ENCODE peak calls at places on chromosomes 6 and 20, in six cellular contexts. W, N, T, E, X and B are unnamed samples.
A peak's percentile ranks its signal among the peaks of the same experiment; 100 is the strongest.

GRCh38 chr20:21352703-21353102 is 44.6 kb downstream of the NKX2-4 start:
- DNase-seq in W (no peak), X (no peak), N (no peak), E (peak; percentile 51), T (peak; percentile 11), B (no peak)

GRCh38 chr6:26020983-26021349 is 58.4 kb downstream of the TRIM38 start:
- DNase-seq in N (peak; percentile 61), E (no peak), W (no peak), X (no peak), T (peak; percentile 73), B (peak; percentile 65)

GRCh38 chr20:36435799-36436541 is 105.3 kb upstream of the MYL9 start:
- DNase-seq in W (no peak), N (peak; percentile 39), E (peak; percentile 50), X (no peak), T (peak; percentile 70), B (peak; percentile 83)

GRCh38 chr20:1809121-1809520 is 86.1 kb upstream of the SIRPA start:
- DNase-seq in X (peak; percentile 32), T (peak; percentile 75), E (peak; percentile 32), W (no peak), N (no peak), B (no peak)

GRCh38 chr6:70651326-70651905 is 16.3 kb upstream of the SMAP1 start:
- DNase-seq in W (no peak), E (no peak), N (no peak), X (no peak), T (no peak), B (no peak)

GRCh38 chr20:44745560-44746366 is at the start of gene KCNK15:
- DNase-seq in W (no peak), E (no peak), X (no peak), T (peak; percentile 28), N (peak; percentile 30), B (peak; percentile 46)

GRCh38 chr6:39124114-39124513 is 9.1 kb upstream of the SAYSD1 start:
- DNase-seq in X (no peak), N (no peak), W (no peak), T (no peak), E (no peak), B (no peak)

GRCh38 chr6:169069361-169069760 is 184.3 kb downstream of the THBS2 start:
- DNase-seq in W (no peak), T (no peak), N (no peak), E (no peak), X (no peak), B (no peak)

GRCh38 chr6:125154184-125155135 is 887 bp downstream of the TPD52L1 start:
- DNase-seq in T (no peak), N (peak; percentile 55), X (no peak), E (peak; percentile 7), W (no peak), B (peak; percentile 75)

GRCh38 chr6:52285174-52286068 is 879 bp upstream of the MCM3 start:
- DNase-seq in X (no peak), N (no peak), E (peak; percentile 30), W (no peak), T (no peak), B (no peak)

GRCh38 chr20:3174442-3175263 is 1.3 kb upstream of the LZTS3 start:
- DNase-seq in E (no peak), T (peak; percentile 45), W (no peak), X (no peak), N (no peak), B (peak; percentile 55)

GRCh38 chr20:37297066-37297736 is 7.7 kb downstream of the MANBAL start:
- DNase-seq in X (no peak), W (no peak), E (no peak), N (no peak), T (peak; percentile 16), B (no peak)

GRCh38 chr6:36751833-36752186 is 54.2 kb downstream of the RAB44 start:
- DNase-seq in X (no peak), W (no peak), T (no peak), E (no peak), N (no peak), B (no peak)

GRCh38 chr6:106084106-106084963 is 1.8 kb upstream of the PRDM1 start:
- DNase-seq in X (no peak), N (peak; percentile 77), W (peak; percentile 6), T (peak; percentile 38), E (peak; percentile 7), B (peak; percentile 46)

GRCh38 chr20:11585752-11586352 is 331.8 kb upstream of the BTBD3 start:
- DNase-seq in N (no peak), E (peak; percentile 16), X (peak; percentile 19), W (no peak), T (peak; percentile 9), B (no peak)

GRCh38 chr20:49812463-49813304 is at the start of gene SLC9A8:
- DNase-seq in W (peak; percentile 78), T (peak; percentile 90), E (peak; percentile 84), X (peak; percentile 84), N (peak; percentile 87), B (peak; percentile 91)

GRCh38 chr20:17662333-17663039 is 19.6 kb downstream of the RRBP1 start:
- DNase-seq in E (no peak), W (no peak), N (no peak), T (no peak), X (no peak), B (peak; percentile 84)

GRCh38 chr6:14040042-14040441 is 77.5 kb upstream of the CD83 start:
- DNase-seq in W (no peak), T (no peak), N (no peak), X (no peak), E (peak; percentile 11), B (no peak)

GRCh38 chr20:23257848-23258746 is 92.5 kb upstream of the NXT1 start:
- DNase-seq in W (no peak), N (no peak), E (no peak), T (peak; percentile 98), X (no peak), B (peak; percentile 28)

GRCh38 chr6:163260111-163260895 is 154.2 kb upstream of the QKI start:
- DNase-seq in T (peak; percentile 40), X (no peak), N (no peak), E (no peak), W (peak; percentile 25), B (no peak)

GRCh38 chr6:12587096-12587495 is 129.5 kb upstream of the PHACTR1 start:
- DNase-seq in W (no peak), E (no peak), X (no peak), N (no peak), T (no peak), B (no peak)

GRCh38 chr20:20663841-20664240 is 48.6 kb downstream of the RALGAPA2 start:
- DNase-seq in E (no peak), N (no peak), T (no peak), X (no peak), W (no peak), B (no peak)

GRCh38 chr6:144150673-144151009 is 324 bp downstream of the STX11 start:
- DNase-seq in X (no peak), E (no peak), T (peak; percentile 56), W (no peak), N (peak; percentile 16), B (peak; percentile 42)

GRCh38 chr20:6502219-6502618 is 265.3 kb upstream of the BMP2 start:
- DNase-seq in X (no peak), E (no peak), W (no peak), N (no peak), T (no peak), B (no peak)